ENCODE peak calls at places on chromosomes 11 and 22, in four cellular contexts. One of them, this sample, is unnamed.

GRCh38 chr22:48950151-48950915 is 877.3 kb downstream of the BRD1 start:
- DNase-seq in IMR-90: no peak
- DNase-seq in K562: no peak
- DNase-seq in GM12878: no peak
- DNase-seq in this sample: no peak

GRCh38 chr11:135074397-135074998 is 662.5 kb upstream of the B3GAT1 start:
- DNase-seq in IMR-90: no peak
- DNase-seq in K562: no peak
- DNase-seq in GM12878: no peak
- DNase-seq in this sample: no peak

GRCh38 chr11:121295246-121296007 is 2.9 kb downstream of the SC5D start:
- DNase-seq in IMR-90: no peak
- DNase-seq in K562: no peak
- DNase-seq in GM12878: no peak
- DNase-seq in this sample: no peak

GRCh38 chr11:75474878-75475766 is 42.1 kb upstream of the KLHL35 start:
- DNase-seq in IMR-90: peak; percentile 62
- DNase-seq in K562: peak; percentile 89
- DNase-seq in GM12878: no peak
- DNase-seq in this sample: peak; percentile 32

GRCh38 chr11:122709042-122709760 is 53.7 kb downstream of the UBASH3B start:
- DNase-seq in IMR-90: peak; percentile 82
- DNase-seq in K562: no peak
- DNase-seq in GM12878: no peak
- DNase-seq in this sample: peak; percentile 52

GRCh38 chr11:133928628-133929059 is 28.1 kb downstream of the IGSF9B start:
- DNase-seq in IMR-90: no peak
- DNase-seq in K562: no peak
- DNase-seq in GM12878: no peak
- DNase-seq in this sample: no peak

GRCh38 chr22:26656896-26657851 is at the start of gene MIAT:
- DNase-seq in IMR-90: peak; percentile 24
- DNase-seq in K562: peak; percentile 50
- DNase-seq in GM12878: no peak
- DNase-seq in this sample: no peak

GRCh38 chr22:22895776-22896445 is 8.3 kb downstream of the IGLL5 start:
- DNase-seq in IMR-90: no peak
- DNase-seq in K562: peak; percentile 49
- DNase-seq in GM12878: no peak
- DNase-seq in this sample: no peak

GRCh38 chr11:64186205-64187165 is 514 bp downstream of the STIP1 start:
- DNase-seq in IMR-90: peak; percentile 2
- DNase-seq in K562: no peak
- DNase-seq in GM12878: no peak
- DNase-seq in this sample: no peak

GRCh38 chr11:34588701-34589100 is 32.2 kb upstream of the EHF start:
- DNase-seq in IMR-90: no peak
- DNase-seq in K562: no peak
- DNase-seq in GM12878: no peak
- DNase-seq in this sample: no peak

GRCh38 chr22:45934659-45935341 is 42.2 kb downstream of the WNT7B start:
- DNase-seq in IMR-90: peak; percentile 91
- DNase-seq in K562: no peak
- DNase-seq in GM12878: no peak
- DNase-seq in this sample: peak; percentile 92

GRCh38 chr11:110056956-110057355 is 36.2 kb upstream of the ZC3H12C start:
- DNase-seq in IMR-90: no peak
- DNase-seq in K562: no peak
- DNase-seq in GM12878: no peak
- DNase-seq in this sample: no peak

GRCh38 chr11:110053848-110054414 is 39.3 kb upstream of the ZC3H12C start:
- DNase-seq in IMR-90: no peak
- DNase-seq in K562: no peak
- DNase-seq in GM12878: no peak
- DNase-seq in this sample: no peak

GRCh38 chr11:110065189-110065588 is 28.0 kb upstream of the ZC3H12C start:
- DNase-seq in IMR-90: no peak
- DNase-seq in K562: no peak
- DNase-seq in GM12878: no peak
- DNase-seq in this sample: no peak

GRCh38 chr11:110059706-110060430 is 33.3 kb upstream of the ZC3H12C start:
- DNase-seq in IMR-90: peak; percentile 58
- DNase-seq in K562: no peak
- DNase-seq in GM12878: no peak
- DNase-seq in this sample: no peak
- TF ChIP-seq USF2 in IMR-90: no peak
- TF ChIP-seq USF2 in K562: no peak
- TF ChIP-seq USF2 in GM12878: no peak
- TF ChIP-seq USF2 in this sample: no peak

GRCh38 chr11:79400717-79401330 is 40.0 kb downstream of the TENM4 start:
- DNase-seq in IMR-90: peak; percentile 25
- DNase-seq in K562: no peak
- DNase-seq in GM12878: no peak
- DNase-seq in this sample: peak; percentile 22
- TF ChIP-seq ELK1 in IMR-90: no peak
- TF ChIP-seq ELK1 in K562: no peak
- TF ChIP-seq ELK1 in GM12878: no peak
- TF ChIP-seq ELK1 in this sample: no peak

DNA sequence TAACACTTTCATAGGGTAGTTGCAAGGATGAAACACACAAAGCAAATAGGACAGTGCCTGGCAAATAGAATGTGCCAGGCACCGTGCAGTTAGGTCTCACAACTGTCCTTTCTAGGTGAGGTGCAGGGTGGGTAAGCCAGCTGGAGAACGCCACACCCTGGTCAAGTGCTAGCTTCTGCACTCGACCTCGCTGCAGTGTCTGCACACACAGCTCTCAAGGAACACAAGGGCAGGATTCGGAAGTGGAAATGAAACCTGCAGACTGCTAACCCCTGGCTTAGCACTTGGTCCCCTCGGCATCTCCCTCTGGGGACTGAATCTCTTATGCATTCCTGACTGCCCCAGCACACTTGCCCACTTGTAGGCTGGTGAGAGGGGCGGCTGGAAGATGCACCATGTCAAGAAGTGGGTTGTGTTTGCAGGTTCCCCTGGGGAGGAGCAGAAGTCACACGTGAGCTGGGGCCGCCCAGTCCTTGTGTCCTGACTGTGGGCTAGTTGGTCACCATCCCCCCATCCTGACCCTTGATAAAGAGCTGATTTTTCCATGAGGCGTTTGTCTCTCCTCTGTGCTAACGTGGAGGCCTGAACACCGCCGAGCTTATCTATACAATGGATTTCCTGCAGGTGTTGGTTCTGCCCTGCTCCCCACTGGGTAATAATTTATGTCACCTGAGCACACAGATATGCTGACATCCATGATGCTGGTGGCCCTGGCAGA is 89.0 kb downstream of the MICAL2 start:
- DNase-seq in IMR-90: no peak
- DNase-seq in K562: no peak
- DNase-seq in GM12878: no peak
- DNase-seq in this sample: no peak
- TF ChIP-seq USF2 in IMR-90: no peak
- TF ChIP-seq USF2 in K562: no peak
- TF ChIP-seq USF2 in GM12878: no peak
- TF ChIP-seq USF2 in this sample: no peak

GRCh38 chr11:45322111-45322705 is 36.1 kb upstream of the SYT13 start:
- DNase-seq in IMR-90: no peak
- DNase-seq in K562: no peak
- DNase-seq in GM12878: no peak
- DNase-seq in this sample: no peak

GRCh38 chr11:45319077-45319476 is 32.9 kb upstream of the SYT13 start:
- DNase-seq in IMR-90: no peak
- DNase-seq in K562: no peak
- DNase-seq in GM12878: no peak
- DNase-seq in this sample: no peak

GRCh38 chr11:45321669-45322068 is 35.5 kb upstream of the SYT13 start:
- DNase-seq in IMR-90: no peak
- DNase-seq in K562: no peak
- DNase-seq in GM12878: no peak
- DNase-seq in this sample: no peak

GRCh38 chr11:45321031-45321595 is 35.0 kb upstream of the SYT13 start:
- DNase-seq in IMR-90: no peak
- DNase-seq in K562: no peak
- DNase-seq in GM12878: no peak
- DNase-seq in this sample: no peak

DNA sequence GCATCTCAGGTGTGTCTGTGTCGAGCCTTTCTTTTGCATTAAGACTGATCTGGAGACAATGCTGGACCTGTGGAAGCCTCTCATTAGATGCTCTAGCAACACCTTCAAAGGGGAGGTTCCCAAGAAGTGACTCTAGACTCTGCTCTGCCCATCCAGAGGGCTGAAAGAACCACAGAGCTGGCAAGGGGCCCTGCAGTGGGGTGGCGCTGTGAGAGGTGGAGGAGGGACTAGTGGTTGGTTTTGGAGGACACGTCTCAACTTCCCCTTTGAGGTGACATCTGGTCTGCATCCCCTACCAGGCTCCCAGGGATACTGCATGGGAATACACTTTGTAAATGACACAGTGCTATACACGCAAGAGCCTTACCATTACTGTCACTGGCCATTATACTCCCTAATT is 34.2 kb upstream of the SYT13 start:
- DNase-seq in IMR-90: no peak
- DNase-seq in K562: no peak
- DNase-seq in GM12878: no peak
- DNase-seq in this sample: no peak
- TF ChIP-seq ELK1 in IMR-90: no peak
- TF ChIP-seq ELK1 in K562: no peak
- TF ChIP-seq ELK1 in GM12878: no peak
- TF ChIP-seq ELK1 in this sample: no peak

GRCh38 chr11:117197516-117198456 is 1.4 kb upstream of the TAGLN start:
- DNase-seq in IMR-90: peak; percentile 32
- DNase-seq in K562: peak; percentile 50
- DNase-seq in GM12878: no peak
- DNase-seq in this sample: no peak

GRCh38 chr11:117200813-117201515 is 1.8 kb downstream of the TAGLN start:
- DNase-seq in IMR-90: peak; percentile 32
- DNase-seq in K562: no peak
- DNase-seq in GM12878: no peak
- DNase-seq in this sample: no peak

GRCh38 chr11:117198613-117199012 is 557 bp upstream of the TAGLN start:
- DNase-seq in IMR-90: no peak
- DNase-seq in K562: no peak
- DNase-seq in GM12878: no peak
- DNase-seq in this sample: no peak

GRCh38 chr11:117199916-117200812 is 994 bp downstream of the TAGLN start:
- DNase-seq in IMR-90: no peak
- DNase-seq in K562: no peak
- DNase-seq in GM12878: no peak
- DNase-seq in this sample: no peak

DNA sequence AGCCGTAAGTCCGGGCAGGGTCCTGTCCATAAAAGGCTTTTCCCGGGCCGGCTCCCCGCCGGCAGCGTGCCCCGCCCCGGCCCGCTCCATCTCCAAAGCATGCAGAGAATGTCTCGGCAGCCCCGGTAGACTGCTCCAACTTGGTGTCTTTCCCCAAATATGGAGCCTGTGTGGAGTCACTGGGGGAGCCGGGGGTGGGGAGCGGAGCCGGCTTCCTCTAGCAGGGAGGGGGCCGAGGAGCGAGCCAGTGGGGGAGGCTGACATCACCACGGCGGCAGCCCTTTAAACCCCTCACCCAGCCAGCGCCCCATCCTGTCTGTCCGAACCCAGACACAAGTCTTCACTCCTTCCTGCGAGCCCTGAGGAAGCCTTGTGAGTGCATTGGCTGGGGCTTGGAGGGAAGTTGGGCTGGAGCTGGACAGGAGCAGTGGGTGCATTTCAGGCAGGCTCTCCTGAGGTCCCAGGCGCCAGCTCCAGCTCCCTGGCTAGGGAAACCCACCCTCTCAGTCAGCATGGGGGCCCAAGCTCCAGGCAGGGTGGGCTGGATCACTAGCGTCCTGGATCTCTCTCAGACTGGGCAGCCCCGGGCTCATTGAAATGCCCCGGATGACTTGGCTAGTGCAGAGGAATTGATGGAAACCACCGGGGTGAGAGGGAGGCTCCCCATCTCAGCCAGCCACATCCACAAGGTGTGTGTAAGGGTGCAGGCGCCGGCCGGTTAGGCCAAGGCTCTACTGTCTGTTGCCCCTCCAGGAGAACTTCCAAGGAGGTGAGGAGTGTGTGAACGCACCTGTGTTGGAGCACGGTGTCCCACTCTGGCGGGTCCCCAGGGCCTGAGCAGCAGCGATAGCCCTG is at the start of gene TAGLN:
- DNase-seq in IMR-90: peak; percentile 94
- DNase-seq in K562: no peak
- DNase-seq in GM12878: no peak
- DNase-seq in this sample: no peak
- TF ChIP-seq USF2 in IMR-90: no peak
- TF ChIP-seq USF2 in K562: no peak
- TF ChIP-seq USF2 in GM12878: no peak
- TF ChIP-seq USF2 in this sample: no peak

GRCh38 chr22:31639640-31640039 is 22.4 kb downstream of the PISD start:
- DNase-seq in IMR-90: no peak
- DNase-seq in K562: no peak
- DNase-seq in GM12878: no peak
- DNase-seq in this sample: no peak
- TF ChIP-seq ELK1 in IMR-90: no peak
- TF ChIP-seq ELK1 in K562: no peak
- TF ChIP-seq ELK1 in GM12878: no peak
- TF ChIP-seq ELK1 in this sample: no peak

GRCh38 chr11:61659413-61660196 is 20.6 kb upstream of the DAGLA start:
- DNase-seq in IMR-90: no peak
- DNase-seq in K562: no peak
- DNase-seq in GM12878: no peak
- DNase-seq in this sample: peak; percentile 35
- TF ChIP-seq USF2 in IMR-90: no peak
- TF ChIP-seq USF2 in K562: no peak
- TF ChIP-seq USF2 in GM12878: no peak
- TF ChIP-seq USF2 in this sample: no peak

DNA sequence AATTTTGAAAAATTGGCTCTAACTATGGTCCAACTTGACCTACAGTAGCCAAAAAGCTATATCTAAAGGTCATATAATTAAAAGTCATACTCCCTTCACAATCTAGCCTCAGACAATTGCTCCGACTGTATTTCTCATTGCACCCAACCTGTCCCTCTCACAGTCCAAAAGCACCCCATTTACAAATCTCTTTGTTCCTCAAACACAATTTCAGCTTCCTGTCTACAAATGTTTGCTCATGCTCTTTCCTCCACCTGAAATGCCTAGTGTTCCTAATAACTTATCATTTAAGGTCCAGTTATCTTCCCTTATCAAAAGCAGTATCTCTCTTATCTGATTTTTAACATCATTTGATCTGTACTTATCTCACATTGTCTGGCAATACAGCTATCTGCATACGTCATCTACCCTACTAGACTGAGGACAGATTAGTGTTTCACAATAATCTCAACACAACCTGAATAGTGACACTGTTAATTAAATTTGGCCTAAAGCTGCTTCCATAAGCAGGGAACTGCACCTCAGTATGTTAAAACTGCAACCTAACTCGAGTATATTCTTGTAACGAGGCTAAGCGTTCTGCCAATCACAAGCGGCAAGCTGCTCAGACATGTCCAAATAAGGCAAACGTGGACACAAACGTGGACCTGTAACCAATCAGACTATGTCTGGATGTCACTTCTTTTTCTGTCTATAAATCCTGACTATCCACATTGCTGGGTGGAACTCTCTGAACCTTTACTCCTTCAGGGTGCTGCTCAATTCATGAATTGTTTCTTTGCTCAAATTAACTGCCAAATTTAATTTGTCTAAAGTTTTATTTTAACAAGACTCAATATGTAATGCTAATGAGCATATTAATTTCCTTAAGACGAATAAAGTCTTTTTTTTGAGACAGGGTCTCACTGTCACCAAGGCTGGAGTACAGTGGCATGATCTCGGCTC is 15.9 kb downstream of the PICALM start:
- DNase-seq in IMR-90: no peak
- DNase-seq in K562: no peak
- DNase-seq in GM12878: no peak
- DNase-seq in this sample: no peak
- TF ChIP-seq ELK1 in IMR-90: no peak
- TF ChIP-seq ELK1 in K562: no peak
- TF ChIP-seq ELK1 in GM12878: no peak
- TF ChIP-seq ELK1 in this sample: no peak